ENCODE peak calls at places on chromosome 22, in six cellular contexts. One of them, this sample, is unnamed.

GRCh38 chr22:26139320-26139719 is 29.9 kb upstream of the SEZ6L start:
- DNase-seq in H1: no peak
- DNase-seq in neuronal stem cell: no peak
- DNase-seq in IMR-90: no peak
- DNase-seq in mesenchymal stem cell: no peak
- DNase-seq in trophoblast cell: no peak
- DNase-seq in this sample: no peak

GRCh38 chr22:40665312-40665711 is 14.0 kb upstream of the MCHR1 start:
- DNase-seq in H1: no peak
- DNase-seq in neuronal stem cell: no peak
- DNase-seq in IMR-90: peak
- DNase-seq in mesenchymal stem cell: peak
- DNase-seq in trophoblast cell: no peak
- DNase-seq in this sample: no peak

GRCh38 chr22:31631381-31631780 is 30.6 kb downstream of the PISD start:
- DNase-seq in H1: no peak
- DNase-seq in neuronal stem cell: no peak
- DNase-seq in IMR-90: no peak
- DNase-seq in mesenchymal stem cell: no peak
- DNase-seq in trophoblast cell: no peak
- DNase-seq in this sample: no peak

GRCh38 chr22:46827072-46827780 is 64.8 kb downstream of the TBC1D22A start:
- DNase-seq in H1: peak
- DNase-seq in neuronal stem cell: no peak
- DNase-seq in IMR-90: no peak
- DNase-seq in mesenchymal stem cell: no peak
- DNase-seq in trophoblast cell: peak
- DNase-seq in this sample: peak

GRCh38 chr22:28064941-28065340 is 145.9 kb upstream of the PITPNB start:
- DNase-seq in H1: no peak
- DNase-seq in neuronal stem cell: no peak
- DNase-seq in IMR-90: peak
- DNase-seq in mesenchymal stem cell: no peak
- DNase-seq in trophoblast cell: no peak
- DNase-seq in this sample: no peak

GRCh38 chr22:33271390-33272161 is 213.4 kb upstream of the SYN3 start:
- DNase-seq in H1: no peak
- DNase-seq in neuronal stem cell: no peak
- DNase-seq in IMR-90: peak
- DNase-seq in mesenchymal stem cell: no peak
- DNase-seq in trophoblast cell: no peak
- DNase-seq in this sample: no peak

GRCh38 chr22:34808618-34809017 is 257.3 kb upstream of the ISX start:
- DNase-seq in H1: no peak
- DNase-seq in neuronal stem cell: peak
- DNase-seq in IMR-90: no peak
- DNase-seq in mesenchymal stem cell: no peak
- DNase-seq in trophoblast cell: no peak
- DNase-seq in this sample: no peak

GRCh38 chr22:40190501-40190900 is 12.8 kb downstream of the TNRC6B start:
- DNase-seq in H1: no peak
- DNase-seq in neuronal stem cell: no peak
- DNase-seq in IMR-90: no peak
- DNase-seq in mesenchymal stem cell: no peak
- DNase-seq in trophoblast cell: no peak
- DNase-seq in this sample: no peak

GRCh38 chr22:46457502-46458488 is 79.6 kb downstream of the CELSR1 start:
- DNase-seq in H1: no peak
- DNase-seq in neuronal stem cell: no peak
- DNase-seq in IMR-90: peak
- DNase-seq in mesenchymal stem cell: peak
- DNase-seq in trophoblast cell: peak
- DNase-seq in this sample: no peak

GRCh38 chr22:28711820-28712777 is 29.5 kb downstream of the CHEK2 start:
- DNase-seq in H1: no peak
- DNase-seq in neuronal stem cell: no peak
- DNase-seq in IMR-90: peak
- DNase-seq in mesenchymal stem cell: peak
- DNase-seq in trophoblast cell: peak
- DNase-seq in this sample: no peak

GRCh38 chr22:23229646-23230045 is 49.3 kb downstream of the BCR start:
- DNase-seq in H1: no peak
- DNase-seq in neuronal stem cell: no peak
- DNase-seq in IMR-90: no peak
- DNase-seq in mesenchymal stem cell: no peak
- DNase-seq in trophoblast cell: no peak
- DNase-seq in this sample: no peak
- H2BK5ac ChIP-seq in H1: peak
- H2BK5ac ChIP-seq in neuronal stem cell: no peak
- H2BK5ac ChIP-seq in IMR-90: no peak
- H2BK5ac ChIP-seq in mesenchymal stem cell: no peak
- H2BK5ac ChIP-seq in trophoblast cell: no peak
- H2BK5ac ChIP-seq in this sample: no peak

GRCh38 chr22:48489551-48490512 is 1337.8 kb downstream of the BRD1 start:
- DNase-seq in H1: no peak
- DNase-seq in neuronal stem cell: no peak
- DNase-seq in IMR-90: no peak
- DNase-seq in mesenchymal stem cell: no peak
- DNase-seq in trophoblast cell: no peak
- DNase-seq in this sample: peak
- H2AFZ ChIP-seq in H1: no peak
- H2AFZ ChIP-seq in neuronal stem cell: peak
- H2AFZ ChIP-seq in IMR-90: no peak
- H2AFZ ChIP-seq in mesenchymal stem cell: no peak
- H2AFZ ChIP-seq in trophoblast cell: peak
- H2AFZ ChIP-seq in this sample: no peak

GRCh38 chr22:36456459-36456835 is 25.0 kb downstream of the TXN2 start:
- DNase-seq in H1: no peak
- DNase-seq in neuronal stem cell: no peak
- DNase-seq in IMR-90: no peak
- DNase-seq in mesenchymal stem cell: no peak
- DNase-seq in trophoblast cell: no peak
- DNase-seq in this sample: no peak
- H2BK5ac ChIP-seq in H1: no peak
- H2BK5ac ChIP-seq in neuronal stem cell: no peak
- H2BK5ac ChIP-seq in IMR-90: no peak
- H2BK5ac ChIP-seq in mesenchymal stem cell: no peak
- H2BK5ac ChIP-seq in trophoblast cell: no peak
- H2BK5ac ChIP-seq in this sample: no peak

GRCh38 chr22:42688914-42689275 is 31.8 kb downstream of the A4GALT start:
- DNase-seq in H1: no peak
- DNase-seq in neuronal stem cell: no peak
- DNase-seq in IMR-90: no peak
- DNase-seq in mesenchymal stem cell: no peak
- DNase-seq in trophoblast cell: no peak
- DNase-seq in this sample: no peak
- H2AFZ ChIP-seq in H1: no peak
- H2AFZ ChIP-seq in neuronal stem cell: peak
- H2AFZ ChIP-seq in IMR-90: peak
- H2AFZ ChIP-seq in mesenchymal stem cell: peak
- H2AFZ ChIP-seq in trophoblast cell: peak
- H2AFZ ChIP-seq in this sample: no peak

GRCh38 chr22:17451251-17451765 is 82.0 kb downstream of the CECR2 start:
- DNase-seq in H1: no peak
- DNase-seq in neuronal stem cell: no peak
- DNase-seq in IMR-90: no peak
- DNase-seq in mesenchymal stem cell: no peak
- DNase-seq in trophoblast cell: no peak
- DNase-seq in this sample: no peak
- H2BK5ac ChIP-seq in H1: peak
- H2BK5ac ChIP-seq in neuronal stem cell: no peak
- H2BK5ac ChIP-seq in IMR-90: no peak
- H2BK5ac ChIP-seq in mesenchymal stem cell: no peak
- H2BK5ac ChIP-seq in trophoblast cell: no peak
- H2BK5ac ChIP-seq in this sample: no peak

GRCh38 chr22:19626666-19627065 is 87.6 kb upstream of the SEPTIN5 start:
- DNase-seq in H1: no peak
- DNase-seq in neuronal stem cell: no peak
- DNase-seq in IMR-90: no peak
- DNase-seq in mesenchymal stem cell: no peak
- DNase-seq in trophoblast cell: no peak
- DNase-seq in this sample: peak
- H2AFZ ChIP-seq in H1: no peak
- H2AFZ ChIP-seq in neuronal stem cell: no peak
- H2AFZ ChIP-seq in IMR-90: no peak
- H2AFZ ChIP-seq in mesenchymal stem cell: no peak
- H2AFZ ChIP-seq in trophoblast cell: no peak
- H2AFZ ChIP-seq in this sample: no peak

GRCh38 chr22:42084874-42085273 is 5.4 kb downstream of the SMDT1 start:
- DNase-seq in H1: no peak
- DNase-seq in neuronal stem cell: no peak
- DNase-seq in IMR-90: no peak
- DNase-seq in mesenchymal stem cell: no peak
- DNase-seq in trophoblast cell: no peak
- DNase-seq in this sample: no peak

GRCh38 chr22:42091446-42091764 is 833 bp upstream of the NDUFA6 start:
- DNase-seq in H1: no peak
- DNase-seq in neuronal stem cell: no peak
- DNase-seq in IMR-90: no peak
- DNase-seq in mesenchymal stem cell: no peak
- DNase-seq in trophoblast cell: no peak
- DNase-seq in this sample: no peak

GRCh38 chr22:42086051-42086450 is 4.5 kb downstream of the NDUFA6 start:
- DNase-seq in H1: no peak
- DNase-seq in neuronal stem cell: no peak
- DNase-seq in IMR-90: no peak
- DNase-seq in mesenchymal stem cell: no peak
- DNase-seq in trophoblast cell: no peak
- DNase-seq in this sample: no peak

DNA sequence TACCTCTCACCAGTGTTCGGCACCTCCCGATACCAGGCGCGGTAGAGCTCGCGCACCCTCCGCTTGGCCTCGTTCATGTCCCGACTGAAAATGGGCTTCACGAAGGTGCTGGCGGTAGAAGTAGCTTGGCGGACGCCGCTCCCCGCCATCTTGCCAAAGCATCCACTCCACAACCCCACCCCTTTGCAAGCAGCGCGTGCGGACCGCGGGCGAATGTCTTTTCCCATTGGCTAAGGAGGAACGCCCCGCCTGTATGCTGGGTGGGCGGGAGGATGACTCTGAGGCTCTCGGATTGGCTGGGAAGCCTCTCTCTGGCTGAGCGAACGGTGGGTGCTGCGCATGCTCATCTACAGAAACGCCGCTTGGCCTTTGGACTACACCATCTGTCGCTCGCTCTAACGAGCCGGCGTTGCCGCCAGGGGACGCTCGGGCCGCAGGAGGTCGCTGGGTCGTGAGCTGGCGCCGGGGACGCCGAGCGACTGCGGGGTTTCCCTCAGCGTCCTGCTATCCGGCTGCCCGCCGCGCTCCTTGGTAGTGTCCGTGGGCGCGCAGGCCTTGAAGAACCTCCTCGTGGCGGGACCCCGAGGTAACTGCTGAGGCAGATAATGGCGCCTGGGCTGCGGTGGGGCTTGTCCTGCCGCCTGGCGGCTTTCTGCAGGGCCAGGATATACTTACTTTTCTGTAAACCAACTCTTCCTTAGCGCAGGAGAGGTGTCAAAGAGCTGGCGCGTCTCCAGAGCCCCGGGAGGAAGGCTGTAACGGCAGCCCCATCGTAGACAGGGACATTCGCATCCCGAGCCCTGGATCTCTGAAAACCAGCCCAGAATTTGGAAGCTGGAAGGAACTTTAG is at the start of gene NDUFA6:
- DNase-seq in H1: peak
- DNase-seq in neuronal stem cell: peak
- DNase-seq in IMR-90: peak
- DNase-seq in mesenchymal stem cell: peak
- DNase-seq in trophoblast cell: peak
- DNase-seq in this sample: peak
- H2BK5ac ChIP-seq in H1: peak
- H2BK5ac ChIP-seq in neuronal stem cell: peak
- H2BK5ac ChIP-seq in IMR-90: peak
- H2BK5ac ChIP-seq in mesenchymal stem cell: no peak
- H2BK5ac ChIP-seq in trophoblast cell: peak
- H2BK5ac ChIP-seq in this sample: no peak

DNA sequence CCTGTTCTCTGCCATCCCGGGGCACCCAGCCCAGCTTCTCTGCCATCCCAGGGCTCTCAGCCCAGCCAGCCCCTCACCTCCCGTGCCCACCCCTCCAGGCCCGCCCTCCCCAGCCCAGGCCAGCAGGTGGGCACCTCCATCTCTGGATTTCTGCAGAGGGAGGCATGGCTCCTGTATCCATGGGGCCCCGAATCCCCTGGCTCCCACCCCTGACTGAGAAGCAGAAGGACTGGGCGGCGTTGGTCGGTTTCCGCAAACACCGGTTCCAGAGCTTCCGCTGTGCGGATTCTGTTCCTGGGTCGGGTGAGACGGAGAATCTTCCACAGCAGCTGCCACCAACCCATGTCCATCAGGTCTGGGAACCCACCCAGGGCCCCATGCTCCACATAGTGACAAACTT is 240.3 kb downstream of the BRD1 start:
- DNase-seq in H1: no peak
- DNase-seq in neuronal stem cell: no peak
- DNase-seq in IMR-90: no peak
- DNase-seq in mesenchymal stem cell: no peak
- DNase-seq in trophoblast cell: no peak
- DNase-seq in this sample: no peak
- H2AFZ ChIP-seq in H1: no peak
- H2AFZ ChIP-seq in neuronal stem cell: no peak
- H2AFZ ChIP-seq in IMR-90: no peak
- H2AFZ ChIP-seq in mesenchymal stem cell: no peak
- H2AFZ ChIP-seq in trophoblast cell: no peak
- H2AFZ ChIP-seq in this sample: no peak